ENCODE peak calls at places on chromosomes 16 and 17, in four cellular contexts. M is GM19239; F is brain microvascular endothelial cell; Q is activated CD4-positive, CD25-positive, alpha-beta regulatory T cell treated with anti-CD3 and anti-CD28 coated beads, Interleukin-2, amount 50 U/mL, for 72 hours. D is an unnamed sample.

GRCh38 chr16:55056585-55057520 is 126.2 kb downstream of the IRX5 start:
- DNase-seq in M (no peak), F (no peak), Q (no peak), D (no peak)

GRCh38 chr16:66296591-66296990 is 69.9 kb upstream of the CDH5 start:
- DNase-seq in M (no peak), F (no peak), Q (no peak), D (no peak)

GRCh38 chr16:59527206-59527997 is 793.3 kb upstream of the GOT2 start:
- DNase-seq in M (no peak), F (peak), Q (no peak), D (no peak)

GRCh38 chr17:77494664-77495435 is 354.1 kb downstream of the SEC14L1 start:
- DNase-seq in M (peak), F (peak), Q (peak), D (no peak)

GRCh38 chr17:37699285-37699973 is 45.4 kb downstream of the HNF1B start:
- DNase-seq in M (no peak), F (no peak), Q (no peak), D (no peak)

GRCh38 chr16:50881331-50881830 is 139.5 kb downstream of the CYLD start:
- DNase-seq in M (no peak), F (no peak), Q (no peak), D (no peak)

GRCh38 chr16:9331503-9331902 is 240.1 kb downstream of the HAPSTR1 start:
- DNase-seq in M (no peak), F (no peak), Q (no peak), D (no peak)

GRCh38 chr17:45782889-45783592 is 1.1 kb upstream of the CRHR1 start:
- DNase-seq in M (no peak), F (no peak), Q (peak), D (no peak)

GRCh38 chr17:73759324-73760185 is 115.3 kb upstream of the SDK2 start:
- DNase-seq in M (no peak), F (no peak), Q (no peak), D (no peak)